ENCODE peak calls at places on chromosome 18, in eight cellular contexts. One of them, this sample, is unnamed.

GRCh38 chr18:42459873-42460272 is 504.8 kb downstream of the PIK3C3 start:
- DNase-seq in HCT116: no peak
- DNase-seq in A549: no peak
- DNase-seq in transverse colon: no peak
- DNase-seq in testis: no peak
- DNase-seq in adrenal gland: no peak
- DNase-seq in K562: no peak
- DNase-seq in esophagus squamous epithelium: no peak
- DNase-seq in this sample: no peak

GRCh38 chr18:22347624-22348511 is 69.8 kb downstream of the CTAGE1 start:
- DNase-seq in HCT116: no peak
- DNase-seq in A549: no peak
- DNase-seq in transverse colon: peak
- DNase-seq in testis: peak
- DNase-seq in adrenal gland: peak
- DNase-seq in K562: no peak
- DNase-seq in esophagus squamous epithelium: no peak
- DNase-seq in this sample: no peak

GRCh38 chr18:30486856-30487255 is 555.7 kb downstream of the DSC3 start:
- DNase-seq in HCT116: no peak
- DNase-seq in A549: no peak
- DNase-seq in transverse colon: no peak
- DNase-seq in testis: no peak
- DNase-seq in adrenal gland: no peak
- DNase-seq in K562: no peak
- DNase-seq in esophagus squamous epithelium: no peak
- DNase-seq in this sample: no peak

GRCh38 chr18:75169411-75169810 is 39.5 kb downstream of the PTGR3 start:
- DNase-seq in HCT116: no peak
- DNase-seq in A549: no peak
- DNase-seq in transverse colon: no peak
- DNase-seq in testis: no peak
- DNase-seq in adrenal gland: peak
- DNase-seq in K562: no peak
- DNase-seq in esophagus squamous epithelium: no peak
- DNase-seq in this sample: no peak

GRCh38 chr18:28059861-28060260 is 117.1 kb downstream of the CDH2 start:
- DNase-seq in HCT116: no peak
- DNase-seq in A549: no peak
- DNase-seq in transverse colon: no peak
- DNase-seq in testis: no peak
- DNase-seq in adrenal gland: no peak
- DNase-seq in K562: no peak
- DNase-seq in esophagus squamous epithelium: no peak
- DNase-seq in this sample: no peak

GRCh38 chr18:35463050-35463449 is 34.7 kb downstream of the INO80C start:
- DNase-seq in HCT116: no peak
- DNase-seq in A549: no peak
- DNase-seq in transverse colon: no peak
- DNase-seq in testis: no peak
- DNase-seq in adrenal gland: peak
- DNase-seq in K562: no peak
- DNase-seq in esophagus squamous epithelium: no peak
- DNase-seq in this sample: no peak

GRCh38 chr18:46338213-46338612 is 234.0 kb downstream of the HAUS1 start:
- DNase-seq in HCT116: no peak
- DNase-seq in A549: no peak
- DNase-seq in transverse colon: no peak
- DNase-seq in testis: no peak
- DNase-seq in adrenal gland: no peak
- DNase-seq in K562: no peak
- DNase-seq in esophagus squamous epithelium: no peak
- DNase-seq in this sample: no peak

GRCh38 chr18:69230204-69230603 is 170.5 kb upstream of the DOK6 start:
- DNase-seq in HCT116: no peak
- DNase-seq in A549: no peak
- DNase-seq in transverse colon: no peak
- DNase-seq in testis: no peak
- DNase-seq in adrenal gland: no peak
- DNase-seq in K562: no peak
- DNase-seq in esophagus squamous epithelium: no peak
- DNase-seq in this sample: no peak

GRCh38 chr18:76821875-76822509 is 365 bp upstream of the ZNF236 start:
- DNase-seq in HCT116: no peak
- DNase-seq in A549: peak
- DNase-seq in transverse colon: peak
- DNase-seq in testis: peak
- DNase-seq in adrenal gland: peak
- DNase-seq in K562: peak
- DNase-seq in esophagus squamous epithelium: no peak
- DNase-seq in this sample: peak

GRCh38 chr18:227374-227773 is 40.5 kb downstream of the THOC1 start:
- DNase-seq in HCT116: no peak
- DNase-seq in A549: no peak
- DNase-seq in transverse colon: no peak
- DNase-seq in testis: no peak
- DNase-seq in adrenal gland: no peak
- DNase-seq in K562: no peak
- DNase-seq in esophagus squamous epithelium: no peak
- DNase-seq in this sample: no peak

GRCh38 chr18:22964116-22964515 is 31.0 kb downstream of the RBBP8 start:
- DNase-seq in HCT116: no peak
- DNase-seq in A549: no peak
- DNase-seq in transverse colon: no peak
- DNase-seq in testis: no peak
- DNase-seq in adrenal gland: no peak
- DNase-seq in K562: no peak
- DNase-seq in esophagus squamous epithelium: no peak
- DNase-seq in this sample: no peak

GRCh38 chr18:61892683-61893303 is at the start of gene RNF152:
- DNase-seq in HCT116: no peak
- DNase-seq in A549: peak
- DNase-seq in transverse colon: peak
- DNase-seq in testis: peak
- DNase-seq in adrenal gland: peak
- DNase-seq in K562: no peak
- DNase-seq in esophagus squamous epithelium: no peak
- DNase-seq in this sample: no peak

GRCh38 chr18:10860937-10861336 is 288.4 kb downstream of the PIEZO2 start:
- DNase-seq in HCT116: no peak
- DNase-seq in A549: no peak
- DNase-seq in transverse colon: no peak
- DNase-seq in testis: peak
- DNase-seq in adrenal gland: no peak
- DNase-seq in K562: no peak
- DNase-seq in esophagus squamous epithelium: no peak
- DNase-seq in this sample: no peak

GRCh38 chr18:10863026-10863425 is 286.3 kb downstream of the PIEZO2 start:
- DNase-seq in HCT116: no peak
- DNase-seq in A549: no peak
- DNase-seq in transverse colon: no peak
- DNase-seq in testis: no peak
- DNase-seq in adrenal gland: no peak
- DNase-seq in K562: no peak
- DNase-seq in esophagus squamous epithelium: no peak
- DNase-seq in this sample: no peak

GRCh38 chr18:10856146-10856545 is 293.2 kb downstream of the PIEZO2 start:
- DNase-seq in HCT116: no peak
- DNase-seq in A549: no peak
- DNase-seq in transverse colon: no peak
- DNase-seq in testis: no peak
- DNase-seq in adrenal gland: no peak
- DNase-seq in K562: no peak
- DNase-seq in esophagus squamous epithelium: no peak
- DNase-seq in this sample: no peak

GRCh38 chr18:10860382-10860781 is 289.0 kb downstream of the PIEZO2 start:
- DNase-seq in HCT116: no peak
- DNase-seq in A549: no peak
- DNase-seq in transverse colon: no peak
- DNase-seq in testis: no peak
- DNase-seq in adrenal gland: no peak
- DNase-seq in K562: no peak
- DNase-seq in esophagus squamous epithelium: no peak
- DNase-seq in this sample: no peak

GRCh38 chr18:10858477-10858876 is 290.9 kb downstream of the PIEZO2 start:
- DNase-seq in HCT116: no peak
- DNase-seq in A549: no peak
- DNase-seq in transverse colon: no peak
- DNase-seq in testis: no peak
- DNase-seq in adrenal gland: no peak
- DNase-seq in K562: no peak
- DNase-seq in esophagus squamous epithelium: no peak
- DNase-seq in this sample: no peak
- TF ChIP-seq POLR2A in HCT116: no peak
- TF ChIP-seq POLR2A in A549: no peak
- TF ChIP-seq POLR2A in transverse colon: no peak
- TF ChIP-seq POLR2A in testis: no peak
- TF ChIP-seq POLR2A in adrenal gland: no peak
- TF ChIP-seq POLR2A in K562: no peak
- TF ChIP-seq POLR2A in esophagus squamous epithelium: no peak
- TF ChIP-seq POLR2A in this sample: no peak

GRCh38 chr18:7165846-7166393 is 48.3 kb upstream of the LAMA1 start:
- DNase-seq in HCT116: no peak
- DNase-seq in A549: no peak
- DNase-seq in transverse colon: no peak
- DNase-seq in testis: no peak
- DNase-seq in adrenal gland: no peak
- DNase-seq in K562: no peak
- DNase-seq in esophagus squamous epithelium: no peak
- DNase-seq in this sample: no peak
- TF ChIP-seq POLR2A in HCT116: no peak
- TF ChIP-seq POLR2A in A549: no peak
- TF ChIP-seq POLR2A in transverse colon: no peak
- TF ChIP-seq POLR2A in testis: no peak
- TF ChIP-seq POLR2A in adrenal gland: no peak
- TF ChIP-seq POLR2A in K562: no peak
- TF ChIP-seq POLR2A in esophagus squamous epithelium: no peak
- TF ChIP-seq POLR2A in this sample: no peak

DNA sequence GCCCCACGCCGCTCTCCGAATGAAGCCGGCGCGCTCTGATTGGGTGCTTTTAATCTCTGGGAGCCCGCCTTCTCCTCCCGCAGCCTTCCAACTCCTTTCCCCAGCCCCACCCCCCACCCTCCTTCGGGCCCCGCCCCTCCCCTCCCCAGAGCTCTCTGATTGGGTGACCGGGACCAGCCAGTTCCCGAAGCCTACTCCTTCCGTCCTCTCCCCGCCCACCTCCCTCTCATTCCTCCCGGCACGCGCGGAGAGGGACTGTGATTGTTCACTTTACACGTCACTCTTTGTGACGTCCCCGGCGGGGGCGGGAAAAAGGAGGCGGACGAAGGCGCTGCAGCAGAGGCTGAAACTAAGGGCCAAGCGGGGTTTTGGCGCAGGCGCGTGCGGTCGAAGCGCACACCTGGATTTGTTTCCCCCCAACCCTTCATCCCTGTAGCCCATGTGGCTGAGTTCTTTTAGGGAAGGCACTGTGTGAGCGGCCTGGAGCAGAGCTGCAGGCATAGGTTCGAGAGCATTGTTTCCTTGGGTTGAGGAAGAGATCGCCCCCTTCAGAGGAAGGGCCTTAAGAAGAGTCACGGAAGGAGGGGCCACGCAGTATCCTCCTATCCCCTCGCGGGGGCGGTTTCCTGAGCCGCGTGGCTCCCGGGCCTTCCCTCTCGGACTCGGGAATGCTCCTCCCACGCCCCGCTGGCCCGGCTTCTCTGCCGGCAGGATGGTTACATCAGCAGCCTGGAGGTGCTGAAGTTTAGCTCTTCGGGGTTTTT is at the start of gene MEX3C:
- DNase-seq in HCT116: peak
- DNase-seq in A549: peak
- DNase-seq in transverse colon: peak
- DNase-seq in testis: peak
- DNase-seq in adrenal gland: peak
- DNase-seq in K562: peak
- DNase-seq in esophagus squamous epithelium: peak
- DNase-seq in this sample: peak
- TF ChIP-seq POLR2A in HCT116: peak
- TF ChIP-seq POLR2A in A549: peak
- TF ChIP-seq POLR2A in transverse colon: peak
- TF ChIP-seq POLR2A in testis: peak
- TF ChIP-seq POLR2A in adrenal gland: no peak
- TF ChIP-seq POLR2A in K562: peak
- TF ChIP-seq POLR2A in esophagus squamous epithelium: peak
- TF ChIP-seq POLR2A in this sample: peak

GRCh38 chr18:56650944-56651770 is at the start of gene WDR7:
- DNase-seq in HCT116: peak
- DNase-seq in A549: peak
- DNase-seq in transverse colon: peak
- DNase-seq in testis: peak
- DNase-seq in adrenal gland: peak
- DNase-seq in K562: peak
- DNase-seq in esophagus squamous epithelium: peak
- DNase-seq in this sample: peak
- TF ChIP-seq POLR2A in HCT116: no peak
- TF ChIP-seq POLR2A in A549: no peak
- TF ChIP-seq POLR2A in transverse colon: peak
- TF ChIP-seq POLR2A in testis: no peak
- TF ChIP-seq POLR2A in adrenal gland: peak
- TF ChIP-seq POLR2A in K562: peak
- TF ChIP-seq POLR2A in esophagus squamous epithelium: peak
- TF ChIP-seq POLR2A in this sample: peak

DNA sequence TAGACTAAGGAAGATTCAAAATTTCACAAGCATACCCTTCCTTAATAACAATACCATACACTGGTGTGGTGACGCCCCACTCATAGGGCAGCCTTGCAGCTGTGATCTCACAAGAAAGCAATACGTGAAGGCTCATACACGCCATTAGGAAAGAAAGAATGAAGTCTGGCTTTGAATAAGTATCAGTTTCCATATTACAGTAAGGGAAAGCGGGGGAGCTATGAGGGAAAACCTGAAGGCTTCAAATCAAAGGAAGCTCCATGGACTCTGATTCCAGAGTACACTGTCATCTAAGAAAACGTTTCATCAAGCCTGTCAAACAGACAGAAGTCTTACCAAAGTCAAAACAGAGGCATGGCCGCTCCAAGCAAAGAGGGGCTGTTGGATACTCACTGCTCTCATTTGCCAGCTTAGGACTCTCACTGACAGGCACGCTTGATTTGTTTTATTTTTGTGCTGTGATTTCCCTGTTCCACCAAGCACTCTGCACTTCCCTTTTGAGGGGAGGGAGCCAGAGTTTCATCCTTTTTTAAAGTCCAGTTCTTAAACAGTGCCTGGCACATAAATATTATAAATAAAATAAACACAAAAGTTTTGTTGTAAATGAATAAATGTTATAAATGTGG is 221.3 kb downstream of the PIEZO2 start:
- DNase-seq in HCT116: no peak
- DNase-seq in A549: no peak
- DNase-seq in transverse colon: no peak
- DNase-seq in testis: no peak
- DNase-seq in adrenal gland: no peak
- DNase-seq in K562: no peak
- DNase-seq in esophagus squamous epithelium: no peak
- DNase-seq in this sample: no peak
- TF ChIP-seq POLR2A in HCT116: no peak
- TF ChIP-seq POLR2A in A549: no peak
- TF ChIP-seq POLR2A in transverse colon: no peak
- TF ChIP-seq POLR2A in testis: no peak
- TF ChIP-seq POLR2A in adrenal gland: no peak
- TF ChIP-seq POLR2A in K562: no peak
- TF ChIP-seq POLR2A in esophagus squamous epithelium: no peak
- TF ChIP-seq POLR2A in this sample: no peak